ENCODE peak calls at places on chromosomes 11 and 22, in seven cellular contexts. H, M, A, G, U, E and R are unnamed samples.

GRCh38 chr11:119207300-119207570 is 1.1 kb downstream of the CBL start:
- DNase-seq in G (no peak), M (no peak), H (no peak), E (no peak), A (peak; percentile 28), U (no peak), R (no peak)

GRCh38 chr11:10326080-10326964 is 21.4 kb downstream of the ADM start:
- DNase-seq in H (no peak), G (peak; percentile 68), E (no peak), A (peak; percentile 47), M (peak; percentile 77), U (no peak), R (peak; percentile 80)

GRCh38 chr11:87338046-87338639 is 300.4 kb downstream of the TMEM135 start:
- DNase-seq in G (no peak), M (no peak), A (no peak), H (no peak), U (no peak), E (no peak), R (no peak)

GRCh38 chr22:36562261-36562835 is 33.4 kb upstream of the EIF3D start:
- DNase-seq in M (no peak), H (no peak), U (no peak), G (no peak), E (peak; percentile 85), A (peak; percentile 52), R (no peak)

GRCh38 chr22:32144875-32145274 is 14.2 kb downstream of the C22orf42 start:
- DNase-seq in E (no peak), G (no peak), U (no peak), H (no peak), A (no peak), M (no peak), R (no peak)

GRCh38 chr11:102467080-102467708 is 14.6 kb upstream of the TMEM123 start:
- DNase-seq in M (peak; percentile 22), H (no peak), G (peak; percentile 26), E (no peak), U (no peak), A (no peak), R (no peak)

GRCh38 chr22:25843660-25844275 is 101.8 kb downstream of the MYO18B start:
- DNase-seq in M (no peak), E (no peak), H (no peak), U (no peak), A (no peak), G (no peak), R (no peak)

GRCh38 chr11:9428706-9429105 is 32.1 kb upstream of the ZNF143 start:
- DNase-seq in G (no peak), H (no peak), U (no peak), M (no peak), E (no peak), A (no peak), R (no peak)

GRCh38 chr11:70334351-70334995 is 63.9 kb upstream of the CTTN start:
- DNase-seq in E (no peak), M (no peak), H (no peak), U (no peak), A (no peak), G (no peak), R (no peak)

GRCh38 chr22:46993626-46994025 is 231.2 kb downstream of the TBC1D22A start:
- DNase-seq in H (no peak), E (no peak), M (no peak), U (no peak), A (no peak), G (no peak), R (no peak)

GRCh38 chr11:6402561-6402981 is 12.3 kb downstream of the SMPD1 start:
- DNase-seq in M (peak; percentile 57), A (peak; percentile 57), U (no peak), H (no peak), E (peak; percentile 23), G (no peak), R (no peak)

GRCh38 chr11:69362315-69362714 is 68.4 kb downstream of the MYEOV start:
- DNase-seq in A (no peak), E (no peak), H (no peak), U (no peak), G (no peak), M (no peak), R (no peak)

GRCh38 chr11:86795962-86796361 is 4.4 kb upstream of the PRSS23 start:
- DNase-seq in G (no peak), A (peak; percentile 77), U (no peak), E (no peak), H (no peak), M (no peak), R (no peak)

GRCh38 chr22:28909375-28909774 is 26.0 kb downstream of the ZNRF3 start:
- DNase-seq in E (no peak), A (peak; percentile 58), M (no peak), U (no peak), H (no peak), G (no peak), R (no peak)

GRCh38 chr22:24230911-24231656 is 13.8 kb downstream of the GGT5 start:
- DNase-seq in H (no peak), A (no peak), M (peak; percentile 58), E (peak; percentile 45), G (peak; percentile 70), U (no peak), R (no peak)

GRCh38 chr11:69939551-69940245 is 120.5 kb upstream of the FGF3 start:
- DNase-seq in M (no peak), E (no peak), G (no peak), U (no peak), A (no peak), H (no peak), R (peak; percentile 6)

GRCh38 chr22:19887251-19887985 is 32.7 kb upstream of the GNB1L start:
- DNase-seq in M (no peak), E (no peak), G (no peak), U (no peak), H (no peak), A (no peak), R (peak; percentile 38)